ENCODE peak calls at places on chromosomes 3 and 15, in five cellular contexts. D is body of pancreas, N is H9, A is transverse colon, S is fibroblast of mammary gland. F is an unnamed sample.

GRCh38 chr3:157098823-157099185 is 61.1 kb downstream of the CCNL1 start:
- DNase-seq in D (no peak), S (peak; percentile 76), A (no peak), N (no peak), F (no peak)

GRCh38 chr3:126659915-126660886 is 5.3 kb upstream of the TXNRD3 start:
- DNase-seq in N (peak; percentile 63), A (no peak), D (no peak), S (peak; percentile 16), F (no peak)

GRCh38 chr3:134636406-134636805 is 14.4 kb downstream of the KY start:
- DNase-seq in S (no peak), N (peak; percentile 15), D (no peak), A (no peak), F (no peak)

GRCh38 chr3:122676759-122677158 is 3.9 kb upstream of the PARP14 start:
- DNase-seq in S (peak; percentile 47), N (no peak), A (no peak), D (no peak), F (no peak)

GRCh38 chr15:94205366-94205765 is 26.0 kb upstream of the MCTP2 start:
- DNase-seq in S (peak; percentile 77), N (no peak), D (no peak), A (no peak), F (no peak)

GRCh38 chr3:14803101-14803980 is 15.4 kb upstream of the FGD5 start:
- DNase-seq in S (no peak), N (no peak), D (no peak), A (peak; percentile 72), F (peak; percentile 42)

GRCh38 chr15:69996321-69996720 is 101.4 kb downstream of the TLE3 start:
- DNase-seq in N (no peak), D (no peak), A (no peak), S (no peak), F (no peak)

GRCh38 chr15:95503640-95504225 is 826.8 kb upstream of the NR2F2 start:
- DNase-seq in D (no peak), N (no peak), A (no peak), S (no peak), F (no peak)

GRCh38 chr3:186640473-186640818 is 247 bp downstream of the FETUB start:
- DNase-seq in N (peak; percentile 62), S (peak; percentile 39), A (no peak), D (no peak), F (no peak)

GRCh38 chr3:170614214-170614966 is 28.5 kb upstream of the SLC7A14 start:
- DNase-seq in A (no peak), N (no peak), S (peak; percentile 96), D (peak; percentile 17), F (no peak)

GRCh38 chr15:51721199-51721960 is 16.1 kb downstream of the LYSMD2 start:
- DNase-seq in A (no peak), D (no peak), S (peak; percentile 36), N (no peak), F (no peak)

GRCh38 chr3:127684871-127685707 is 12.3 kb downstream of the ABTB1 start:
- DNase-seq in A (no peak), S (no peak), N (peak; percentile 23), D (peak; percentile 2), F (no peak)

GRCh38 chr3:128319741-128320141 is 146.9 kb downstream of the DNAJB8 start:
- DNase-seq in A (no peak), N (peak; percentile 15), S (no peak), D (peak; percentile 90), F (no peak)

GRCh38 chr3:31041161-31041978 is 146.9 kb upstream of the GADL1 start:
- DNase-seq in D (no peak), S (peak; percentile 78), N (peak; percentile 80), A (no peak), F (no peak)

GRCh38 chr3:42801048-42801620 is 3.2 kb downstream of the HIGD1A start:
- DNase-seq in S (no peak), N (no peak), D (no peak), A (no peak), F (no peak)

GRCh38 chr15:77988386-77989301 is 88.9 kb downstream of the TBC1D2B start:
- DNase-seq in S (no peak), A (no peak), N (no peak), D (no peak), F (peak; percentile 3)

GRCh38 chr15:42104095-42104891 is 9.9 kb upstream of the PLA2G4D start:
- DNase-seq in A (no peak), D (no peak), S (peak; percentile 54), N (no peak), F (no peak)

GRCh38 chr15:64144565-64145281 is 6.8 kb upstream of the SNX22 start:
- DNase-seq in D (no peak), S (no peak), A (no peak), N (no peak), F (no peak)

GRCh38 chr15:80152896-80153876 is at the start of gene FAH:
- DNase-seq in S (peak; percentile 47), D (peak; percentile 38), N (peak; percentile 51), A (peak; percentile 36), F (no peak)

GRCh38 chr3:65995030-65995429 is 43.7 kb downstream of the MAGI1 start:
- DNase-seq in A (no peak), N (no peak), D (no peak), S (peak; percentile 87), F (no peak)

GRCh38 chr15:76208786-76209424 is 102.4 kb downstream of the ETFA start:
- DNase-seq in N (no peak), S (no peak), A (no peak), D (no peak), F (no peak)

GRCh38 chr3:165195628-165196576 is at the start of gene SLITRK3:
- DNase-seq in A (no peak), D (no peak), N (peak; percentile 49), S (no peak), F (peak; percentile 17)

GRCh38 chr3:86793786-86794185 is 197.2 kb downstream of the VGLL3 start:
- DNase-seq in N (no peak), S (peak; percentile 96), A (no peak), D (no peak), F (no peak)

GRCh38 chr3:38574411-38575278 is 74.8 kb downstream of the SCN5A start:
- DNase-seq in D (no peak), S (peak; percentile 14), A (no peak), N (peak; percentile 30), F (no peak)

GRCh38 chr3:178063475-178063874 is 472.8 kb upstream of the KCNMB2 start:
- DNase-seq in D (no peak), A (no peak), N (no peak), S (peak; percentile 66), F (no peak)

GRCh38 chr3:47802734-47803477 is at the start of gene DHX30:
- DNase-seq in A (peak; percentile 89), D (peak; percentile 89), N (peak; percentile 80), S (peak; percentile 78), F (peak; percentile 82)

GRCh38 chr3:53198996-53199395 is 38.0 kb downstream of the PRKCD start:
- DNase-seq in D (no peak), S (no peak), N (no peak), A (no peak), F (no peak)

GRCh38 chr3:53200501-53201189 is 39.6 kb downstream of the PRKCD start:
- DNase-seq in N (no peak), D (no peak), A (no peak), S (no peak), F (no peak)

GRCh38 chr3:53198256-53198977 is 37.4 kb downstream of the PRKCD start:
- DNase-seq in N (peak; percentile 59), D (no peak), A (no peak), S (no peak), F (peak; percentile 29)

GRCh38 chr3:53201190-53201504 is 40.1 kb downstream of the PRKCD start:
- DNase-seq in S (no peak), D (no peak), A (no peak), N (no peak), F (no peak)

GRCh38 chr3:53199834-53200233 is 38.8 kb downstream of the PRKCD start:
- DNase-seq in N (no peak), A (no peak), D (no peak), S (no peak), F (no peak)
- TF ChIP-seq CTCF in N (peak; percentile 14), A (no peak), D (no peak), S (peak; percentile 9), F (no peak)

GRCh38 chr15:28022961-28023360 is 76.2 kb downstream of the OCA2 start:
- DNase-seq in S (no peak), A (no peak), N (no peak), D (no peak), F (no peak)

GRCh38 chr15:28020644-28021043 is 78.5 kb downstream of the OCA2 start:
- DNase-seq in N (no peak), D (no peak), A (no peak), S (no peak), F (no peak)

GRCh38 chr15:28019594-28020320 is 79.4 kb downstream of the OCA2 start:
- DNase-seq in A (no peak), S (no peak), D (no peak), N (peak; percentile 47), F (peak; percentile 20)

GRCh38 chr15:28022181-28022580 is 76.9 kb downstream of the OCA2 start:
- DNase-seq in N (no peak), D (no peak), S (no peak), A (no peak), F (no peak)

GRCh38 chr15:28021281-28022039 is 77.7 kb downstream of the OCA2 start:
- DNase-seq in N (peak; percentile 79), A (peak; percentile 30), S (peak; percentile 11), D (peak; percentile 88), F (peak; percentile 55)
- TF ChIP-seq CTCF in N (peak; percentile 82), A (peak; percentile 23), S (no peak), D (peak; percentile 33), F (peak; percentile 47)

GRCh38 chr15:66046751-66047150 is 177.5 kb downstream of the RAB11A start:
- DNase-seq in N (no peak), S (no peak), A (no peak), D (no peak), F (no peak)
- TF ChIP-seq CTCF in N (no peak), S (no peak), A (no peak), D (no peak), F (no peak)

GRCh38 chr3:48919215-48920138 is 835 bp downstream of the ARIH2 start:
- DNase-seq in S (peak; percentile 65), D (peak; percentile 48), N (peak; percentile 38), A (peak; percentile 25), F (peak; percentile 8)
- TF ChIP-seq CTCF in S (no peak), D (no peak), N (no peak), A (no peak), F (no peak)

DNA sequence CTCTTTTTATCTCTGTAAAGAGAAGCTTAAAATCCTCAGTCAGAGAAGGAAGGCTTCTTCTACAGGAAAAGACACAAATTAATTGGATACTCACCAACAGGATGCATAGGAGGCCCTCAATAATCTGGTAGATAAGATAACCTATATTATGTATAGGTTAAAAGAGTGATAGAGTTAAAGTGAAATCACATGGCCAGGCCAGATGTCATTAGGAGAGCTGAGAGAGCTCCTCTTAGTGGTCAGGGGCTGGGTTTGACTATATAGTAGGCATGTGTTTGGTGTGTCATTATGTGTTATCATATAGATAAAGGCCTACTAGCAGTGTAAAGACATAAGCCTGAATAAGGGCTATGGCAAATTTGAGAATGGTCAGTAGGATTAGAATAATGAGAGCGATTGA is 479.3 kb downstream of the EPHA3 start:
- DNase-seq in A (no peak), S (no peak), D (no peak), N (no peak), F (no peak)
- TF ChIP-seq CTCF in A (no peak), S (no peak), D (no peak), N (no peak), F (no peak)

GRCh38 chr15:87033056-87033455 is 953.4 kb downstream of the AGBL1 start:
- DNase-seq in A (no peak), D (no peak), S (no peak), N (no peak), F (no peak)
- TF ChIP-seq CTCF in A (no peak), D (no peak), S (no peak), N (peak; percentile 40), F (peak; percentile 43)